ENCODE peak calls at places on chromosomes 6 and 20, in eight cellular contexts. O is dorsolateral prefrontal cortex; R is putamen; D is hepatocyte; M is stimulated activated CD4-positive, alpha-beta T cell treated with anti-CD3 and anti-CD28 coated beads, Interleukin-2, amount 100 ng/mL, for 24 hours; S is ACHN; L is NCI-H460; T is anterior cingulate cortex. N is an unnamed sample.

GRCh38 chr6:34615574-34616229 is 59.6 kb upstream of the SPDEF start:
- DNase-seq in O (no peak), R (no peak), D (no peak), M (no peak), S (no peak), L (no peak), T (no peak), N (no peak)

GRCh38 chr6:93784794-93785757 is 365.7 kb upstream of the EPHA7 start:
- DNase-seq in O (no peak), R (no peak), D (no peak), M (no peak), S (peak; percentile 86), L (peak; percentile 18), T (no peak), N (no peak)

GRCh38 chr6:25942561-25943147 is 12.2 kb upstream of the SLC17A2 start:
- DNase-seq in O (no peak), R (peak; percentile 3), D (peak; percentile 48), M (no peak), S (peak; percentile 60), L (peak; percentile 45), T (no peak), N (peak; percentile 15)

GRCh38 chr6:43149260-43149659 is 21.8 kb upstream of the SRF start:
- DNase-seq in O (no peak), R (no peak), D (no peak), M (no peak), S (no peak), L (no peak), T (no peak), N (no peak)

GRCh38 chr6:163170294-163170883 is 244.1 kb upstream of the QKI start:
- DNase-seq in O (no peak), R (no peak), D (no peak), M (peak; percentile 35), S (peak; percentile 11), L (no peak), T (no peak), N (peak; percentile 11)

GRCh38 chr20:56371977-56372376 is 13.2 kb downstream of the FAM210B start:
- DNase-seq in O (no peak), R (no peak), D (no peak), M (no peak), S (no peak), L (no peak), T (no peak), N (no peak)

GRCh38 chr20:48015136-48015925 is 230.1 kb upstream of the SULF2 start:
- DNase-seq in O (no peak), R (no peak), D (no peak), M (no peak), S (no peak), L (no peak), T (no peak), N (no peak)

GRCh38 chr20:3648941-3649340 is 14.3 kb downstream of the GFRA4 start:
- DNase-seq in O (no peak), R (no peak), D (no peak), M (no peak), S (no peak), L (no peak), T (no peak), N (no peak)

GRCh38 chr20:57665589-57665971 is 44.2 kb downstream of the PMEPA1 start:
- DNase-seq in O (no peak), R (no peak), D (no peak), M (no peak), S (no peak), L (no peak), T (no peak), N (no peak)

GRCh38 chr6:157151989-157152388 is 171.3 kb downstream of the TMEM242 start:
- DNase-seq in O (no peak), R (no peak), D (no peak), M (no peak), S (no peak), L (no peak), T (no peak), N (no peak)

GRCh38 chr6:107633680-107634141 is 143.8 kb downstream of the SOBP start:
- DNase-seq in O (no peak), R (no peak), D (no peak), M (no peak), S (no peak), L (no peak), T (no peak), N (no peak)

GRCh38 chr20:23640873-23641667 is 3.3 kb upstream of the CST3 start:
- DNase-seq in O (no peak), R (no peak), D (no peak), M (no peak), S (no peak), L (no peak), T (no peak), N (no peak)

GRCh38 chr20:3157817-3158216 is 1.8 kb downstream of the FASTKD5 start:
- DNase-seq in O (no peak), R (no peak), D (no peak), M (no peak), S (no peak), L (no peak), T (no peak), N (no peak)

GRCh38 chr20:9923648-9924047 is 84.8 kb upstream of the PAK5 start:
- DNase-seq in O (no peak), R (no peak), D (no peak), M (no peak), S (no peak), L (no peak), T (no peak), N (no peak)

GRCh38 chr20:40497781-40498691 is 191.0 kb downstream of the MAFB start:
- DNase-seq in O (peak; percentile 58), R (peak; percentile 26), D (no peak), M (no peak), S (no peak), L (no peak), T (peak; percentile 2), N (no peak)

GRCh38 chr6:93165850-93166249 is 253.5 kb downstream of the EPHA7 start:
- DNase-seq in O (no peak), R (no peak), D (no peak), M (no peak), S (no peak), L (no peak), T (no peak), N (no peak)

GRCh38 chr6:118882314-118882905 is 11.5 kb upstream of the ASF1A start:
- DNase-seq in O (no peak), R (no peak), D (no peak), M (no peak), S (no peak), L (no peak), T (no peak), N (no peak)

GRCh38 chr6:10412165-10412947 is 2.5 kb downstream of the TFAP2A start:
- DNase-seq in O (no peak), R (no peak), D (peak; percentile 81), M (peak; percentile 40), S (peak; percentile 74), L (peak; percentile 77), T (no peak), N (no peak)

GRCh38 chr20:21147593-21147992 is 21.7 kb downstream of the KIZ start:
- DNase-seq in O (no peak), R (peak; percentile 58), D (no peak), M (no peak), S (no peak), L (no peak), T (no peak), N (no peak)

GRCh38 chr20:4871486-4871885 is 129.8 kb downstream of the SLC23A2 start:
- DNase-seq in O (no peak), R (no peak), D (no peak), M (no peak), S (no peak), L (no peak), T (no peak), N (no peak)

GRCh38 chr6:107418118-107418517 is 41.2 kb downstream of the PDSS2 start:
- DNase-seq in O (no peak), R (no peak), D (no peak), M (no peak), S (peak; percentile 4), L (no peak), T (no peak), N (no peak)

GRCh38 chr20:64110411-64111068 is 3.2 kb upstream of the NPBWR2 start:
- DNase-seq in O (peak; percentile 26), R (no peak), D (no peak), M (no peak), S (no peak), L (no peak), T (no peak), N (no peak)

GRCh38 chr6:35158520-35158919 is 17.4 kb upstream of the TCP11 start:
- DNase-seq in O (no peak), R (no peak), D (no peak), M (no peak), S (no peak), L (no peak), T (no peak), N (no peak)

GRCh38 chr20:9051508-9051907 is 17.4 kb upstream of the PLCB4 start:
- DNase-seq in O (no peak), R (no peak), D (peak; percentile 61), M (no peak), S (peak; percentile 98), L (peak; percentile 92), T (no peak), N (no peak)

GRCh38 chr6:16402501-16402900 is 164.1 kb downstream of the GMPR start:
- DNase-seq in O (no peak), R (no peak), D (peak; percentile 29), M (no peak), S (no peak), L (no peak), T (no peak), N (no peak)

GRCh38 chr20:58550661-58551060 is 35.5 kb upstream of the APCDD1L start:
- DNase-seq in O (no peak), R (no peak), D (peak; percentile 30), M (no peak), S (no peak), L (no peak), T (no peak), N (no peak)

GRCh38 chr6:131368077-131368911 is 204.7 kb upstream of the ARG1 start:
- DNase-seq in O (peak; percentile 82), R (peak; percentile 49), D (peak; percentile 28), M (no peak), S (no peak), L (no peak), T (peak; percentile 73), N (no peak)

GRCh38 chr20:37234254-37234581 is 27.4 kb downstream of the GHRH start:
- DNase-seq in O (no peak), R (no peak), D (no peak), M (no peak), S (no peak), L (no peak), T (no peak), N (no peak)

GRCh38 chr6:95280690-95281273 is 296.6 kb upstream of the MANEA start:
- DNase-seq in O (no peak), R (peak; percentile 15), D (peak; percentile 69), M (no peak), S (peak; percentile 30), L (peak; percentile 18), T (no peak), N (no peak)

GRCh38 chr20:58585753-58586540 is 65.1 kb upstream of the STX16 start:
- DNase-seq in O (no peak), R (no peak), D (no peak), M (no peak), S (no peak), L (no peak), T (no peak), N (no peak)

N was measured in GM18507.